ENCODE peak calls at places on chromosome 7, in nine cellular contexts. W is fibroblast of lung, F is transverse colon, M is fibroblast of mammary gland, Z is lower leg skin, P is H1, A is right lobe of liver, K is foreskin fibroblast, D is AG10803. B is an unnamed sample.

GRCh38 chr7:129224251-129225205 is at the start of gene AHCYL2:
- DNase-seq in K (peak; percentile 99), Z (peak; percentile 97), D (peak; percentile 97), A (peak; percentile 99), P (peak; percentile 94), F (peak; percentile 99), M (peak; percentile 94), W (peak; percentile 97), B (peak; percentile 88)

GRCh38 chr7:40720401-40720800 is 585.6 kb downstream of the SUGCT start:
- DNase-seq in Z (no peak), W (peak; percentile 45), K (peak; percentile 70), D (no peak), M (peak; percentile 69), P (no peak), A (no peak), F (no peak), B (no peak)

GRCh38 chr7:131999193-131999592 is 442.8 kb upstream of the PODXL start:
- DNase-seq in F (no peak), P (no peak), Z (no peak), M (no peak), A (no peak), K (no peak), W (no peak), D (no peak), B (no peak)

GRCh38 chr7:115561341-115562110 is 469.0 kb downstream of the TFEC start:
- DNase-seq in K (peak; percentile 90), D (peak; percentile 51), M (peak; percentile 39), A (no peak), W (peak; percentile 58), P (no peak), F (no peak), Z (no peak), B (peak; percentile 83)

GRCh38 chr7:1403844-1404404 is 55.3 kb downstream of the MICALL2 start:
- DNase-seq in A (no peak), Z (no peak), F (no peak), M (peak; percentile 23), P (no peak), D (peak; percentile 19), K (peak; percentile 73), W (peak; percentile 46), B (peak; percentile 5)

GRCh38 chr7:39294022-39294421 is 272.2 kb upstream of the YAE1 start:
- DNase-seq in K (no peak), W (no peak), A (no peak), D (no peak), M (no peak), Z (no peak), P (no peak), F (no peak), B (no peak)

GRCh38 chr7:22561356-22561755 is 61.4 kb upstream of the STEAP1B start:
- DNase-seq in D (peak; percentile 100), A (no peak), Z (peak; percentile 77), M (peak; percentile 99), K (peak; percentile 99), W (peak; percentile 99), F (peak; percentile 39), P (peak; percentile 66), B (peak; percentile 99)

GRCh38 chr7:73977626-73978618 is 50.1 kb upstream of the ELN start:
- DNase-seq in W (no peak), Z (no peak), M (peak; percentile 54), A (no peak), P (no peak), F (peak; percentile 58), K (peak; percentile 53), D (peak; percentile 70), B (no peak)

GRCh38 chr7:77894574-77895091 is 96.1 kb downstream of the PHTF2 start:
- DNase-seq in A (no peak), F (no peak), Z (no peak), K (no peak), W (no peak), M (no peak), P (no peak), D (no peak), B (peak; percentile 23)

GRCh38 chr7:118575393-118575948 is 351.0 kb downstream of the ANKRD7 start:
- DNase-seq in W (no peak), P (no peak), M (no peak), A (no peak), D (no peak), K (no peak), Z (no peak), F (no peak), B (no peak)

GRCh38 chr7:154339169-154339568 is 287.0 kb downstream of the DPP6 start:
- DNase-seq in P (no peak), A (no peak), F (no peak), W (no peak), M (no peak), K (no peak), D (no peak), Z (no peak), B (no peak)

GRCh38 chr7:152335900-152336571 is 99.8 kb downstream of the KMT2C start:
- DNase-seq in M (peak; percentile 13), D (no peak), W (no peak), Z (no peak), P (no peak), K (no peak), F (no peak), A (no peak), B (no peak)

GRCh38 chr7:18475488-18475887 is 20.1 kb upstream of the HDAC9 start:
- DNase-seq in W (no peak), P (no peak), A (no peak), D (no peak), Z (no peak), F (no peak), M (no peak), K (no peak), B (no peak)

GRCh38 chr7:14999331-14999730 is 96.8 kb upstream of the DGKB start:
- DNase-seq in P (no peak), A (no peak), D (no peak), M (no peak), K (no peak), W (no peak), Z (no peak), F (no peak), B (no peak)

GRCh38 chr7:1694981-1695511 is 25.0 kb downstream of the ELFN1 start:
- DNase-seq in K (no peak), D (no peak), Z (no peak), F (no peak), P (peak; percentile 47), A (peak; percentile 35), W (no peak), M (no peak), B (no peak)

GRCh38 chr7:15862016-15862780 is 175.7 kb upstream of the MEOX2 start:
- DNase-seq in P (no peak), Z (no peak), A (no peak), W (no peak), F (no peak), M (no peak), D (no peak), K (no peak), B (peak; percentile 52)

GRCh38 chr7:148535227-148535626 is 55.3 kb upstream of the C7orf33 start:
- DNase-seq in K (no peak), P (no peak), M (peak; percentile 7), D (no peak), Z (peak; percentile 19), A (no peak), W (no peak), F (peak; percentile 15), B (no peak)
- TF ChIP-seq CTCF in K (no peak), P (no peak), M (no peak), D (no peak), Z (no peak), A (no peak), W (no peak), F (no peak), B (no peak)

GRCh38 chr7:49775949-49776443 is 2.6 kb downstream of the VWC2 start:
- DNase-seq in P (no peak), K (no peak), M (no peak), W (no peak), D (no peak), Z (no peak), F (no peak), A (no peak), B (no peak)
- H3K4me3 ChIP-seq in P (peak overlapping the region; percentile 45), K (no peak overlapping the region), M (no peak overlapping the region), W (no peak overlapping the region), D (no peak overlapping the region), Z (no peak overlapping the region), F (peak overlapping the region; percentile 59), A (no peak overlapping the region), B (no peak overlapping the region)

DNA sequence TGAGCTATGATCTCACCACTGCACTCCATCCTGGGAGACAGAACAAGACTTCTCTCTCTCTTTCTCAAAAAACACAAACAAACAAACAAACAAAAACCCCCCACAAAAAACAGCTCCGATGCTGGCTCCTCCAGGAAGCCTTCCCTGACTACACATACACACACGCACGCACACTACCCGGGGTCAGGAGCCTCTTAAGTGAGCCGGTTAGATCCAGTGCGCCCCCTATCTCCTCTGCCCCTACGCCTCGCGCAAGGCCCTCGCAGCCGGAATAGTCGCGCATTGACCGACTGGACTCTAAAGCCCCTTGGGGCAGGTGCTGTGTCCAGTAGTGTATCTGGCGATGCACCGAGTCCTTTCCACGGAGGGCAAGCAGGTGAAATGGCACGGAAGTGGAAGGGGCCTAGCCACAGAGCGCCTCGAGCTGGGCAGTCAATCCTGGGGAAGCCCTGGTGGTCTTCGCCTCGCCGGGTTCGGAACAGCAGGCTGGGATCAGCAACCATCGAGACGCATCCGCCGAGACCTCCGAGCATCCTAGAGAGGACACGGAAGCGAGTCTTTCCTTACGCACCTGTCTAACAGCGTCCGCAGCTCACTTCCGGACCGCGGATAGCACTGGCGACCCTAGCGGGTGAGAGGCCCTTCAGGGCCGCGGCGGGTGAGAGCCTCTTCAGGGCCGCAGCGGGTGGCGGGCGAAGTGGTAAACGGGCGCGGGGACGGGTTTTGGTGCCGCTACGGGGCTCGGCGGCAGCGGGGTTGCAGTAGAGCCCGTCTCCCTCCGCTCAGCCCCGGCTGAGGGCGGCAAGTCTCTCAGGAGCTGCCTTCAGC is at the start of gene ZSCAN25:
- DNase-seq in P (peak; percentile 94), Z (peak; percentile 77), M (peak; percentile 91), A (peak; percentile 91), W (peak; percentile 94), F (peak; percentile 93), K (peak; percentile 96), D (peak; percentile 92), B (peak; percentile 86)
- TF ChIP-seq CTCF in P (peak; percentile 45), Z (no peak), M (peak; percentile 40), A (peak; percentile 25), W (peak; percentile 36), F (no peak), K (peak; percentile 22), D (peak; percentile 51), B (peak; percentile 68)

GRCh38 chr7:145088111-145088745 is 252.4 kb upstream of the TPK1 start:
- DNase-seq in P (no peak), D (no peak), F (no peak), K (no peak), M (no peak), A (no peak), W (no peak), Z (no peak), B (no peak)

DNA sequence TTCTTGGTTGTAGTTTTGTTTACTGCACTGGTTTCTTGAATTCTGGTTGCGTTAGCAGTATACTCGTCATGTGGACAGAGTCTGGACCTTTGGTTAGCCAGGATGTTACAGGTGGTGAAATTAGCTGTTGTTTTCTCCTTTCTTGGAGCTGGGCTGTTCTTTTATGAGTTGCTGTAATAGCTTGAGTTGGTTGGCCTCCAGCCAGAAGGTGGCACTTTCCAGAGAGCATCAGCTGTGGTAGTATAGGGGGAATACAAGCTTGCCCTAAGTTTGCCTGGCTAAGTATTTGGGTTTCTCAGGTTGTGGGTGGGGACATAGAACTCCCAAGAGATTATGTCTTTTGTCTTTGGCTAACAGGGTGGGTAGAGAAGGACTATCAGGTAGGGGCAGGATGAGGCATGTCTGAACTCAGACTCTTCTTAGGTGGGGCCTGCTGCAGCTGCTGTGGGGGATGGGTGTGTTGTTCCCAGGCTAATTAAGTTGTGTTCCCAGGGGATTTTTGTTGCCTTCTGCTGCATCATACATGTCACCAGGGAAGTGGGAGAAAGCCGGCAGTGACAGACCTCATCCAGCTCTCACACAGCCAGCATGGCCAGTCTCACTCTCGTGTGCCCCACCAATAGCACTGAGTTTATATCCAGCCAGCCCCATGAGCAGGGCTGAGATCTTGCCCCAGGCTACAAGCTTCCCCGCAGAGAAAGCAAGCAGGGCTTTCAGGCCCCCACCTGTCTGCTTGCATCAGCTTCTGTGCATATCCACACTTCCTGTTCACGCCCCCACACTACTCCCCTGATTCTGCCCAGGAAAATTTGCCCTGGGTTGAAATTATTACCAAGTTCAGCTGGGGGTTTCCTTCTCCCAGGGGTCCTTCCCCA is 246.8 kb upstream of the TPK1 start:
- DNase-seq in K (no peak), A (no peak), W (no peak), Z (no peak), M (no peak), F (no peak), D (no peak), P (no peak), B (no peak)
- H3K4me3 ChIP-seq in K (no peak overlapping the region), A (no peak overlapping the region), W (no peak overlapping the region), Z (no peak overlapping the region), M (no peak overlapping the region), F (no peak overlapping the region), D (no peak overlapping the region), P (no peak overlapping the region), B (no peak overlapping the region)

B was measured in retinal pigment epithelial cell.